ENCODE peak calls at places on chromosomes 6 and 20, in seven cellular contexts. R is Peyer's patch, U is breast epithelium, N is A549, H is HepG2, S is ovary, W is uterus. A is an unnamed sample. For H3K4me1, the result is how much of the 10 kb centered on the place peaks cover.

GRCh38 chr20:59010995-59011873 is 4.2 kb upstream of the CTSZ start:
- DNase-seq in U (peak), W (no peak), H (peak), S (no peak), N (no peak), R (peak), A (peak)

GRCh38 chr20:4563534-4563933 is 158.2 kb upstream of the PRND start:
- DNase-seq in N (peak), H (peak), U (no peak), R (no peak), S (no peak), W (no peak), A (no peak)

GRCh38 chr6:8588176-8588575 is 152.8 kb upstream of the SLC35B3 start:
- DNase-seq in W (no peak), U (no peak), S (no peak), N (no peak), R (no peak), H (no peak), A (no peak)

GRCh38 chr20:49415005-49415663 is 67.3 kb downstream of the KCNB1 start:
- DNase-seq in H (no peak), R (no peak), U (no peak), W (peak), S (no peak), N (no peak), A (no peak)

GRCh38 chr6:100300221-100300736 is 164.4 kb downstream of the SIM1 start:
- DNase-seq in N (peak), R (no peak), H (peak), S (no peak), U (no peak), W (no peak), A (no peak)

GRCh38 chr6:157227202-157228166 is 95.8 kb downstream of the TMEM242 start:
- DNase-seq in W (no peak), U (no peak), N (no peak), S (no peak), H (no peak), R (peak), A (no peak)

GRCh38 chr20:430091-430999 is 22.2 kb downstream of the RBCK1 start:
- DNase-seq in R (no peak), N (no peak), H (no peak), W (no peak), S (no peak), U (no peak), A (no peak)

GRCh38 chr20:5191829-5192569 is 65.2 kb downstream of the CDS2 start:
- DNase-seq in N (peak), W (peak), H (peak), R (no peak), U (no peak), S (peak), A (no peak)

GRCh38 chr6:52942221-52942620 is 32.7 kb upstream of the GSTA3 start:
- DNase-seq in W (no peak), R (no peak), N (no peak), H (no peak), S (no peak), U (no peak), A (no peak)

GRCh38 chr6:7561153-7561964 is 19.9 kb downstream of the DSP start:
- DNase-seq in N (no peak), S (no peak), R (peak), U (peak), H (peak), W (no peak), A (no peak)

GRCh38 chr20:39568090-39568489 is 605.9 kb downstream of the DHX35 start:
- DNase-seq in U (no peak), H (no peak), R (no peak), S (no peak), N (no peak), W (no peak), A (no peak)

GRCh38 chr6:79841577-79842381 is 105.6 kb downstream of the ELOVL4 start:
- DNase-seq in H (no peak), U (no peak), S (no peak), W (no peak), R (no peak), N (no peak), A (no peak)

GRCh38 chr6:88566746-88567534 is 396.5 kb downstream of the RNGTT start:
- DNase-seq in H (no peak), R (no peak), S (no peak), W (no peak), U (no peak), N (no peak), A (no peak)

GRCh38 chr6:34556031-34556471 is at the start of gene SPDEF:
- DNase-seq in S (no peak), W (no peak), U (peak), H (peak), N (peak), R (no peak), A (no peak)

GRCh38 chr6:11241793-11242201 is 9.3 kb upstream of the NEDD9 start:
- DNase-seq in R (no peak), W (peak), S (peak), H (peak), N (no peak), U (no peak), A (peak)

GRCh38 chr6:45447721-45448120 is 70.0 kb upstream of the SUPT3H start:
- DNase-seq in R (no peak), U (no peak), N (no peak), W (no peak), H (no peak), S (no peak), A (no peak)

GRCh38 chr6:100112855-100113508 is 119.0 kb upstream of the MCHR2 start:
- DNase-seq in H (no peak), U (no peak), S (no peak), R (no peak), W (no peak), N (no peak), A (no peak)

GRCh38 chr6:5994234-5994998 is 12.3 kb downstream of the NRN1 start:
- DNase-seq in W (no peak), H (no peak), R (no peak), S (no peak), N (no peak), U (no peak), A (peak)

GRCh38 chr6:104953410-104953953 is 3.4 kb upstream of the LIN28B start:
- DNase-seq in W (no peak), U (no peak), R (no peak), N (peak), S (no peak), H (no peak), A (no peak)

GRCh38 chr20:20820780-20821495 is 108.5 kb upstream of the RALGAPA2 start:
- DNase-seq in H (no peak), R (no peak), N (no peak), U (no peak), W (no peak), S (no peak), A (no peak)

DNA sequence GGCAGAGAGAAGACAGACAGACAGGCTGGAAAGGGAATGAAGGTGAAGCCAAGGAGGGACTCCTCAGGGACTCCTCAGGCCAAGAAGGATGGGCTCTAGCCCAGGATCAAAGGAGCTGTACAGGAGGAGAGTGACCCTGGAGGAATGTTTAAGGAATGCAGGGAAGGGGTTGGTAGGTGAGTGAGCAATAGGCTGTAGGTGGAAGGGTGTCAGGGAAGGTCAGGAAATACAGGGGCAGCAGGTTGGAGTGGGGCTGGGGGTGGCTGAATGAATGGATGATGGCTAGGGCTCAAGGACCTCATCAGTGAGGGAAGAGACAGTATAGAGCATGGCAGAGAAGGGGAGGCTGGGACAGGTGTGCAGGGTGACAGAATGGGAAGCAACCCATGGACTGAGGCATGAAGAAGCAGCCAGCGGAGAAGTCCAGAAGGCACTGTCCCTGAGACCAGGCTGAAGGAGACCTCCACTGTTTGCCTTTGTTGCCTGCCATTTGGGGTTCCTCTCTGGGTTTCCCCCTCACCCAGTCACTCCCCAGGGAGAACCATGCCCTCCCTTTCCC is 13.2 kb downstream of the SYNGAP1 start:
- DNase-seq in R (no peak), U (no peak), H (no peak), N (no peak), W (no peak), S (no peak), A (no peak)
- H3K4me3 ChIP-seq in R (no peak), U (no peak), H (no peak), N (no peak), W (no peak), S (no peak), A (no peak)

GRCh38 chr6:3848925-3849605 is at the start of gene FAM50B:
- DNase-seq in U (peak), S (peak), H (no peak), N (peak), R (peak), W (peak), A (peak)
- TF ChIP-seq POLR2A in U (no peak), S (peak), H (no peak), N (no peak), R (no peak), W (no peak), A (no peak)

DNA sequence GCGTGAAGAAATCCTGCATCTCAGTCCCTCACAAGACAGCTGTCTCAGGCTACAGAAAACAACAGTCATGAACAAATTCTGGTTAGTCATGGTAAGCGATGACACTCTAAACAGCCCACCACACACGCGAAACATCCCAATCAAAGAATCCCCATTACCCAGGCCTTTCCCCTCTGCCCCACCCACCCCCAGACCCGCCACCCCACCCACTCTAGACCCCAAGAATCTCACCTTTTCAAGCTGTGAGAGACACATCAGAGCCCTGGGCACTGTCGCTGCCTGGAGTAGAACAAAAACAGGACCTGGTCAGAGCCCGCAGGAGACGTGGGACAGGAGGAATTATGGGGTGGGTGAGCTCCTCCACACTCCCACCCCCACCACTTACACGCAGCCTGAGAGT is 2.7 kb downstream of the HLA-B start:
- DNase-seq in W (no peak), S (no peak), R (no peak), U (no peak), H (no peak), N (no peak), A (no peak)
- H3K4me1 ChIP-seq in W (under half), S (under half), R (under half), U (under half), H (under half), N (under half), A (under half)

GRCh38 chr20:32560989-32561830 is 23.9 kb downstream of the NOL4L start:
- DNase-seq in N (no peak), S (no peak), R (no peak), H (no peak), W (no peak), U (no peak), A (no peak)
- H3K4me3 ChIP-seq in N (no peak), S (no peak), R (no peak), H (peak), W (no peak), U (no peak), A (no peak)

GRCh38 chr6:124963416-124964083 is 1.3 kb downstream of the RNF217 start:
- DNase-seq in S (no peak), N (peak), R (no peak), H (no peak), W (no peak), U (no peak), A (no peak)
- TF ChIP-seq POLR2A in S (no peak), N (no peak), R (no peak), H (no peak), W (no peak), U (no peak), A (no peak)

GRCh38 chr6:168169624-168170023 is 90.6 kb upstream of the FRMD1 start:
- DNase-seq in N (no peak), S (no peak), U (no peak), H (no peak), R (no peak), W (no peak), A (no peak)

GRCh38 chr6:168177492-168177891 is 98.5 kb upstream of the FRMD1 start:
- DNase-seq in S (no peak), H (no peak), R (no peak), W (no peak), N (no peak), U (no peak), A (no peak)

GRCh38 chr6:168167431-168168315 is 88.7 kb upstream of the FRMD1 start:
- DNase-seq in W (no peak), S (no peak), R (no peak), H (no peak), N (no peak), U (peak), A (no peak)

GRCh38 chr6:168166627-168167026 is 87.6 kb upstream of the FRMD1 start:
- DNase-seq in H (no peak), U (no peak), S (no peak), N (no peak), R (no peak), W (no peak), A (no peak)

DNA sequence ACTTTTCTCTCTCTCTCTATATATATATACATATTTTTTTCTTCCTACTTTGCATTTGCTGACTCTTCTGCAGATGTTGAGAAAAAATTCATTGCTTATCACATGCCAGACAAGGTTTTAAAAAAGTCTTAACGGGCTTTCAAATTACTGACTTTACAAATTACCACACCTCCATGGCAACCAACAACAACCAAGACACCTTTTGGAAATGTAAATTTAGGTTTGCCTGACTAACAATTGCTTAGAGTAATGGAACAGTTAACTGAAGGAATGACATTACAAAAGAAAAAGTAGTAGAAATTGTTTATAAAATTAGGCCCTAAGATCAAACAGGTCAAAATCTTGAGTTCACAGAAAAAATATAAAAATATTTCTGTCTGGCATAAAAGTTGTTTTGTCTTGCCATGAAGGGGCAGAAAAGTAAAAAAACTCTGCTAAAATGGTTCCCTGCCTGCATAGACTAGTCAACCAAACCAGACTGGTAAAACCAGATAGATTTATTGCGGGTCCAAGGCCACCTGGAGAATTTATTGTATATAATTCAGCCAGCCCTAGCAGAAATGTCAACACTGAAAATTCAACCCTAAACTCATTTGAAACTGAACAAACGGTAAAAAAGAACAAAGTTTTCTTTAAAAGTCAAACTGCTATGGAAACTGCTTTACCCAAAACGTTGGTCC is 92.8 kb upstream of the FRMD1 start:
- DNase-seq in U (no peak), N (no peak), R (no peak), W (no peak), H (no peak), S (no peak), A (no peak)
- H3K4me1 ChIP-seq in U (under half), N (under half), R (under half), W (under half), H (under half), S (under half), A (under half)